ENCODE peak calls at places on chromosomes 5 and 9, in four cellular contexts. M, Y, P and L are unnamed samples.

GRCh38 chr5:154677921-154678320 is 77.3 kb upstream of the LARP1 start:
- DNase-seq in M (no peak), Y (no peak), P (no peak), L (no peak)

GRCh38 chr9:133490865-133491655 is 12.2 kb upstream of the SLC2A6 start:
- DNase-seq in M (no peak), P (no peak), Y (no peak), L (no peak)

GRCh38 chr9:135706288-135706687 is 4.3 kb downstream of the KCNT1 start:
- DNase-seq in M (no peak), P (no peak), Y (no peak), L (no peak)

GRCh38 chr9:98007251-98007928 is 24.2 kb downstream of the ANP32B start:
- DNase-seq in M (no peak), P (no peak), Y (no peak), L (no peak)

GRCh38 chr5:100108883-100109282 is 426.3 kb upstream of the FAM174A start:
- DNase-seq in Y (no peak), P (no peak), M (no peak), L (no peak)

GRCh38 chr5:100406640-100407039 is 128.5 kb upstream of the FAM174A start:
- DNase-seq in P (peak; percentile 10), M (no peak), Y (no peak), L (no peak)

GRCh38 chr5:68251386-68251785 is 35.8 kb downstream of the PIK3R1 start:
- DNase-seq in M (no peak), Y (no peak), P (no peak), L (no peak)

GRCh38 chr5:104650313-104650712 is 1087.7 kb upstream of the NUDT12 start:
- DNase-seq in M (no peak), P (no peak), Y (no peak), L (no peak)

GRCh38 chr5:139684881-139685749 is 37.0 kb downstream of the CXXC5 start:
- DNase-seq in M (no peak), Y (no peak), P (no peak), L (no peak)

GRCh38 chr9:129225815-129226214 is 47.8 kb upstream of the IER5L start:
- DNase-seq in Y (no peak), P (peak; percentile 90), M (peak; percentile 97), L (no peak)

GRCh38 chr5:14236757-14237156 is 93.6 kb downstream of the TRIO start:
- DNase-seq in Y (no peak), M (no peak), P (no peak), L (no peak)

GRCh38 chr5:133849116-133849515 is 119.3 kb downstream of the C5orf15 start:
- DNase-seq in P (no peak), M (no peak), Y (no peak), L (no peak)

GRCh38 chr5:133848306-133848924 is 120.0 kb downstream of the C5orf15 start:
- DNase-seq in P (no peak), M (no peak), Y (peak; percentile 50), L (no peak)

GRCh38 chr5:133847301-133847700 is 121.1 kb downstream of the C5orf15 start:
- DNase-seq in Y (no peak), P (no peak), M (no peak), L (no peak)

GRCh38 chr5:133846478-133847226 is 121.8 kb downstream of the C5orf15 start:
- DNase-seq in P (no peak), Y (no peak), M (no peak), L (no peak)

DNA sequence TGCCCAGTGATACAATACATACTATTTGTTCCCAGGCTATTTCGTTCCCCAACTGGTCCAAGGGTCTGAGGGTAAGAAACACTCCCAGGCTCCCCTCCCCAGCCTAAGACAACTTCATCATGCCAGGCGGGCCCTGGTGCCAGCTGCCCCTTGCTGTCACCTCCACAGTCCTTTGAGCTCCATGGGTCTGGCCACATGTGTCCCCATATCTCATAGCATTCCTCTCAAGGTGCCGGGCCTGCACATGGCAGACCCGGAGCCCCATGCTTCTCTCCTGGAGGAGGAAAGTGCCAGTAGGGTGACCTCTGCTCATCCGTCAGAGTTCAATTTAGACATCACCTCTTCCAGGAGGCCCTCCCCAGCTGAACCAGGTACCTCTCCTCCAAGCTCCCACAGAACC is 120.5 kb downstream of the C5orf15 start:
- DNase-seq in Y (no peak), M (no peak), P (no peak), L (no peak)
- TF ChIP-seq CTCF in Y (no peak), M (no peak), P (no peak), L (no peak)

GRCh38 chr5:124734574-124735168 is 11.8 kb downstream of the ZNF608 start:
- DNase-seq in P (no peak), Y (no peak), M (no peak), L (no peak)
- H3K4me3 ChIP-seq in P (peak overlapping the region; percentile 19), Y (no peak overlapping the region), M (peak overlapping the region; percentile 25), L (peak overlapping the region; percentile 11)

GRCh38 chr5:112179290-112179689 is 239.8 kb downstream of the EPB41L4A start:
- DNase-seq in Y (no peak), M (no peak), P (no peak), L (no peak)

GRCh38 chr5:112174959-112175594 is 244.0 kb downstream of the EPB41L4A start:
- DNase-seq in Y (no peak), M (peak; percentile 65), P (peak; percentile 40), L (no peak)
- TF ChIP-seq CTCF in Y (peak; percentile 67), M (peak; percentile 66), P (peak; percentile 69), L (peak; percentile 72)

DNA sequence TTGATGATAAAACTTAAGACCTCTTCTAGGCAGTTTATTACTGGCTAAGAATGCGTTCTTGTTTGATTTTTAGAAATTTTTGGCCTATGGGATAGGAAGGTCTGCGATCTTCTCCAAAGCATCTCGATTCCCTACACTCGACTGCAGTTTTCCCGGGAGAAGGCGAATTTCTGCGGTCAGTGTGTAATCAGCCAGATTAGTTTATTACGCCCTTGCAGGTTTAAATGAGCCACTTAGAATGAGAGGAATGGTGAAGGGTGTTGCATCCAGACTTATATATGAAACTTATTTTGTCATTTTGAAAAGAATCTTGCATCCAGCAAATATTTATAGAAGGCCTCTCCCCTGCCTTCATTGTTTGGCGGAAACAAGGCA is 1.2 kb downstream of the MTAP start:
- DNase-seq in P (no peak), M (peak; percentile 24), Y (no peak), L (no peak)
- H3K4me3 ChIP-seq in P (peak overlapping the region; percentile 85), M (peak overlapping the region; percentile 84), Y (peak overlapping the region; percentile 84), L (peak overlapping the region; percentile 70)

GRCh38 chr9:90053027-90053426 is 448.2 kb downstream of the GADD45G start:
- DNase-seq in Y (no peak), M (no peak), P (no peak), L (no peak)
- TF ChIP-seq CTCF in Y (no peak), M (no peak), P (no peak), L (no peak)

DNA sequence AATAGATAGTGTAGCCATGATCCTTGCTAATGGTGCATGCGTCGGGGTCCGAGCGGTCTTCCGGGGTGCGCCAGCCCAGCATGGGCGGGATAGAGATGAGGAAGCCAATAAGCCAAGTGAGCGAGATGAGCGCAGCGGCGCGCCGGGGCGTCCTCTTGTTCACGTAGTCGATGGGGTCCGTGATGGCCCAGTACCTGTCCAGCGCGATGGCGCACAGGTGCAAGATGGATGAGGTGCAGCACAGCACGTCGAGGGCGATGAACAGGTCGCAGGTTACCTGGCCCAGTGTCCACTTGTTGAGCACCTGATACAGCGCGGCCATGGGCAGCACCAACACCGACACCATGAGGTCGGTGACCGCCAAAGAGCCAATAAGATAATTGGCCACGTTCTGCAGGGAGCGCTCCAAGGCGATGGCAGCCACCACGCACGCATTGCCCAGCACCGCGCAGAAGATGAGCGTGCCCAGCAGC is 1.1 kb downstream of the HTR1A start:
- DNase-seq in Y (no peak), M (no peak), P (no peak), L (no peak)
- H3K4me3 ChIP-seq in Y (no peak overlapping the region), M (no peak overlapping the region), P (no peak overlapping the region), L (no peak overlapping the region)